ENCODE peak calls at places on chromosome 1, in six cellular contexts. W is tibial nerve; V is A549; N is neural progenitor cell; M is MM.1S; S is CD4-positive, CD25-positive, alpha-beta regulatory T cell. C is an unnamed sample. For H3K9me3 and H3K4me1, the result is how much of the 10 kb centered on the place peaks cover.

GRCh38 chr1:111570781-111571181 is 48.8 kb upstream of the RAP1A start:
- DNase-seq in V (no peak), W (no peak), M (no peak), N (no peak), S (peak), C (peak)

GRCh38 chr1:1058088-1058905 is 15.8 kb downstream of the RNF223 start:
- DNase-seq in V (no peak), M (no peak), S (no peak), N (peak), W (no peak), C (no peak)

GRCh38 chr1:46532498-46533178 is 18.8 kb downstream of the KNCN start:
- DNase-seq in M (peak), W (peak), V (peak), N (peak), S (peak), C (no peak)

GRCh38 chr1:68481041-68481440 is 15.8 kb downstream of the DEPDC1 start:
- DNase-seq in N (no peak), M (no peak), V (no peak), W (no peak), S (no peak), C (no peak)

GRCh38 chr1:77220687-77221463 is 1.6 kb upstream of the PIGK start:
- DNase-seq in N (no peak), V (no peak), W (no peak), S (no peak), M (no peak), C (no peak)

GRCh38 chr1:200306954-200307754 is 102.7 kb downstream of the ZNF281 start:
- DNase-seq in S (peak), W (no peak), V (peak), N (peak), M (peak), C (no peak)

GRCh38 chr1:246072456-246072855 is 434.6 kb downstream of the SMYD3 start:
- DNase-seq in W (no peak), S (no peak), N (no peak), M (no peak), V (no peak), C (no peak)

GRCh38 chr1:89989791-89990190 is 5.1 kb upstream of the ZNF326 start:
- DNase-seq in N (no peak), W (no peak), S (no peak), V (no peak), M (no peak), C (no peak)

GRCh38 chr1:54984126-54984842 is 3.9 kb downstream of the TMEM61 start:
- DNase-seq in V (no peak), N (no peak), W (no peak), M (no peak), S (no peak), C (no peak)

GRCh38 chr1:58854576-58854975 is 70.7 kb upstream of the JUN start:
- DNase-seq in W (no peak), M (peak), N (no peak), V (no peak), S (no peak), C (no peak)

GRCh38 chr1:40932004-40932403 is 47.5 kb upstream of the CTPS1 start:
- DNase-seq in S (no peak), V (no peak), M (no peak), N (no peak), W (no peak), C (no peak)

DNA sequence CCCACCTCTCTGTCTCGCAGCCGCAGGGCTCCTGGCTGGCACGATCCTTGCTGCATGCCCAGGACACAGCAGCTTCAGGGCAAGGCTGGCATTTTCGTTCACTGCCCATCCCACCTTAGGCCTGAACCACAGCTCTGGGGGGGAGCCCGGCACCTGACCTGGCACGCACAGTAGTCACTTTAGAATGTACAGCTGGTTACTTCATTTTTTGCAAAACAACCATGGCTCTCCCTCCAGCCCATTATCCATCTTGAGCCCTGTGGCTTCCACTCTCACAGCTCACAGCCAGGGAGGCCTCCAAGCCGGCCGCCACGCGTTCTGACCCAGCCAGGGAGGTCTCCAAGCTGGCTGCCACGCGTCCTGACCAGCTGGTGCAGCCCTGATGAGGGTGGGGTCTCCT is 54.8 kb upstream of the ACTRT2 start:
- DNase-seq in N (no peak), S (no peak), M (no peak), W (no peak), V (no peak), C (no peak)
- H3K9me3 ChIP-seq in N (under half), S (under half), M (under half), W (under half), V (under half), C (under half)

GRCh38 chr1:207754942-207755689 is 3.3 kb downstream of the CD46 start:
- DNase-seq in N (no peak), W (no peak), M (no peak), V (no peak), S (no peak), C (no peak)
- H3K4me3 ChIP-seq in N (no peak), W (no peak), M (no peak), V (no peak), S (no peak), C (no peak)

DNA sequence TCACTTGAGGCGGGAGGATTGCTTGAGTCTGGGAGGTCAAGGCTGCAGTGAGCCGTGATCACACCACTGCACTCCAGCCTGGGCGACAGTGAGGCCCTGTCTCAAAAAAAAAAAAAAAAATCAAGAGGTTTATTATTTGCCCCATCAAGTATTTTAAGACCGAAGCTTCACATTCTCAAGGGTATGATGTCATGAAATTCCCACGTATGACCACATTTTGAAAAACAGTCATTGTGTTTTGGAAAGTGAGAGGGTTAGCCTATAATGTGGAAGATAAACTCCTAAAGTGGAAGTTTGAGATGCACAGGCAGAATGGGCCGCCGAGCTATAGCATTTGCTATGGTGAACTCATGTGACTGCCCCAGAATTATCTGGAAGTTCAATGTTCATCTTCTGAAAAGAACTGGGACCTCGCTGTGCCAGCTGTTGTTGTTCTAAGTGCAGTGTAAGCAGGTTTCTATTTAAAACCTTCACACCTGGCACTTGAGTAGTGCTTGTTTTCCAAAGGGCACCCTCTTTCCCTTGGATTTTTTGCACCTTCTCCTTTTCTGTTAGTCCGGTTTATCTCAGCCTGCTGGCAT is 96.9 kb upstream of the SLC25A33 start:
- DNase-seq in N (no peak), S (no peak), W (no peak), V (no peak), M (no peak), C (no peak)
- H3K4me1 ChIP-seq in N (under half), S (under half), W (under half), V (under half), M (under half), C (under half)

GRCh38 chr1:171741872-171742576 is at the start of gene VAMP4:
- DNase-seq in S (peak), V (peak), W (peak), M (peak), N (peak), C (peak)
- H3K9me3 ChIP-seq in S (under half), V (under half), W (under half), M (under half), N (under half), C (under half)

DNA sequence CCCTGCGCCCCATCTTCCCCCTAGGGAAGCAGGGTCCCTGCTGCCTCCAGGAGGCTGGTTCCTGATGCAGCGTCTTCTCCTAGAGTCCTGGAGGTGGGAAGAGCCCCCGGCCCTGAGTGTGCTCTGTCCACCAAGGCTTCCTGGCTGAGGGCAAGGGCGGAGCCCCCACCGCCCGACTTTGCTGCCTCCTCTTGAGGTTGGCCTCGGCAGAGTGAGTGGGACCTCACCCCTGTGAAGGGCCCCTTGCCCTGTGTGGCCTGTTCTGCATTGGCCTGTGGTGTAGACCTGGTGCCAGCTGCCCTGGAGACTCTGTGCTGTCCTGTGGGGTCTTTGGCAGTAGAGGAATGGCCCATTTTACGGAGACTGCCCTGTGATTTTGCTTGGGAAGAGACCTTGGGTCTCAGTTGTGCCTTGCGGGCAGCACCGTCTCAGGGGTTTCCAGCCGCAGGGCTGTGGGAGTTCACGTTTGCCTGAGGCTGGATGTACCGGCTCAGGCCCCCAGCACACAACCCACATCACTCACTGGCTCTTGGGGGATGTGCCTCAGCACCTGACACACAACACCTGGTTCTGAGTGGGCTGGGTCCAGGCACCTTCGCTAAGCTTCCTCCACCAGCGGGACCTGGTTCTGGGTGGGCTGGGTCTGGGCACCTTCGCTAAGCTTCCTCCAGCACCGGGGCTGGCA is 73.6 kb downstream of the SKI start:
- DNase-seq in W (no peak), V (no peak), N (no peak), S (no peak), M (no peak), C (no peak)
- H3K4me3 ChIP-seq in W (no peak), V (no peak), N (no peak), S (no peak), M (peak), C (no peak)

DNA sequence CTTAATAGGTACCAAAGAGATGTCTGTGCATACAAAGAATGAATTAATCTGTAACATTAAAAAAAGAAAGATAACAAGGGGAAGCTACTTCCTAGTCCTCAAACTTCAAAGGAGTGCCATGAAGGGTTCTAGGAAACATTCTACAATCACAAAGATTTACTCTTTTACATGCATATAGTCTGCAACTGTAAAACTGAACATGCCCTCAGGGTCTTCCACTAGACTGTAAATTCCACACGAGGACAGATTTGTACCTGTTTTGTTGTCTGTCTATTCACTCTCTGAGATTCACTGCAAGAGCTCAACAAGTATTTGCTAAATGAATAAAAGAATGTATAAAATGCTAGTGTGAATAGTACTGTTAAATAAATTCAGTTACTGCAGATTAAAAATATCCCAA is 4.4 kb downstream of the JAK1 start:
- DNase-seq in M (no peak), W (no peak), S (no peak), N (no peak), V (no peak), C (no peak)
- H3K4me1 ChIP-seq in M (half or more), W (under half), S (half or more), N (under half), V (half or more), C (under half)

DNA sequence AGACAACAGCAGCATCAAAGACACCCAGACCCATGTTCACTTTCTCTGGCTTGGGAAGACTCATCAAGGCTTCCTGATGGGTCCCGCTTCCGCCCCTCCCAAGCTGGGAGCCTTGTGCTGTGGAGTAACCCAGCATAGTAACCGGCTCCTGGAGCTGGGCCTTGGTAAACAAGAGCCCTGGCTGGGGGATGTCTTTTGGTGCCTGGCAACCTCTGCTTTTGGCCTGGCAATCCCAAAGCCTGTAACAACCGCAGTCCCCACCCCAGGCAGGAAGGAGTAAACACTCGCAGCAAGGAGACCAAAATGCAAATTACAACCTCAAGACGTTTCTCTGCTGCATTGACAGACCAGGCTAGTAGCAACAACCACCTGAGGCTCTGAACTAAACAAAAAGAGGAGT is 16.9 kb upstream of the THRAP3 start:
- DNase-seq in S (no peak), V (no peak), W (peak), M (peak), N (no peak), C (no peak)
- H3K9me3 ChIP-seq in S (under half), V (under half), W (under half), M (under half), N (under half), C (under half)

GRCh38 chr1:201375169-201375568 is 2.3 kb downstream of the TNNT2 start:
- DNase-seq in S (no peak), N (peak), V (no peak), W (no peak), M (no peak), C (no peak)

GRCh38 chr1:201377611-201378092 is at the start of gene TNNT2:
- DNase-seq in W (no peak), S (no peak), V (no peak), N (no peak), M (no peak), C (no peak)

GRCh38 chr1:201376107-201376463 is 1.4 kb downstream of the TNNT2 start:
- DNase-seq in V (no peak), M (no peak), W (no peak), S (no peak), N (no peak), C (no peak)

GRCh38 chr1:201378804-201379203 is 1.3 kb upstream of the TNNT2 start:
- DNase-seq in N (no peak), W (no peak), V (no peak), M (no peak), S (no peak), C (no peak)

DNA sequence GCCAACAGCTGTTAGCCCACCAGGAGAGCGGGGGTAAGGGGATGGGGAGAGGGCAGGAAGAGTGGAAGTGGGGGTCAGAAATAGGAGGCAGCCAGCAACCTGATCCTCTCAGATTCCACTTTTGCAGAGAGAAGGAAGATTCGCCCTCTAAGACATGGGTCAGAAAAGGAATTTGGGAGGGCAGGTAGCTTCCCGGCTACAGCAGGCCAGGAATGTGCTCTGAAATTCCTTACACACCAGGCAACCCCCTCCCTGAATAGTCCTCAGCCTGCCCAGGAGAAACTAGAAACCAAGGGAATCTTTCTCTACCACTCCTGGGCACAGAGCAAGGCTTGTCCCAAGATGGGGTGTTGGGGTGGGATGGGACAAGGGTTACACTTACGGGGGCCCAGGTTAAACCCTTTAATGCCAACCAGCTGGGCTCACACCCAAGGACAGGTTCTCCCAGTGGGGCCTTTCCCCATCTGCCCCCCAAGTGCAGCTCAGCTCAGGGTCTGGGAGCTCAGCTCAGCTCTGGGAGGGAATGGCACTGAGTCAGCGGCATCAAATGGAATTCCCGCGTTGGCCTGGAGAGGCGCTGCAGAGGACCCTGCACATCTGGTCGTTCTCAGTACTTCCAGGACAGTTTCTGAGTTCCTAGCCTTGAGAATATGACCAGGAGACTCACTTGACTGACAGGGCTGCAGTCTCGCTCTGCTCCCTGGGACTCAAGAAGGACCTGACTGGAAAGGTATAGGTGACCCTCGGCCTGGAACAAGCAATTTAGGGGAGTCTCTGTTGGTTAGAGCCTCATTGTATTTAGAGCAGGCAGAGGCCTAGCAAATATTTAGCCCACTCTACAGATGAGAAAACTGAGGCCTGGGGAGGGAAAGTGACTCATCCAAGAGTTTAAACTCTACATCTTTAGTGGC is 761 bp downstream of the TNNT2 start:
- DNase-seq in W (no peak), N (peak), V (peak), M (peak), S (no peak), C (peak)
- H3K4me3 ChIP-seq in W (no peak), N (peak), V (no peak), M (no peak), S (no peak), C (no peak)

GRCh38 chr1:30084909-30085571 is 638.3 kb downstream of the MATN1 start:
- DNase-seq in M (no peak), S (no peak), V (no peak), N (no peak), W (no peak), C (no peak)
- H3K4me1 ChIP-seq in M (under half), S (under half), V (under half), N (under half), W (under half), C (under half)

GRCh38 chr1:4344065-4344753 is 310.2 kb upstream of the AJAP1 start:
- DNase-seq in M (no peak), W (no peak), N (no peak), V (no peak), S (no peak), C (no peak)

GRCh38 chr1:4345126-4345525 is 309.3 kb upstream of the AJAP1 start:
- DNase-seq in V (no peak), W (no peak), S (no peak), M (no peak), N (no peak), C (no peak)

GRCh38 chr1:4351453-4351852 is 303.0 kb upstream of the AJAP1 start:
- DNase-seq in N (no peak), M (no peak), V (no peak), S (no peak), W (no peak), C (no peak)

GRCh38 chr1:4346141-4346540 is 308.3 kb upstream of the AJAP1 start:
- DNase-seq in N (no peak), M (no peak), W (no peak), V (no peak), S (no peak), C (no peak)
- H3K9me3 ChIP-seq in N (under half), M (under half), W (under half), V (under half), S (under half), C (under half)

C was measured in iPS DF 6.9.